ENCODE peak calls at places on chromosomes 1 and 21, in six cellular contexts. One of them, this sample, is unnamed.

GRCh38 chr1:228004887-228005462 is 1.8 kb upstream of the WNT3A start:
- DNase-seq in PC-9: no peak
- DNase-seq in cardiac muscle cell: no peak
- DNase-seq in pancreas: no peak
- DNase-seq in GM12878: no peak
- DNase-seq in SK-N-MC: no peak
- DNase-seq in this sample: no peak

GRCh38 chr1:23634518-23634839 is 57.1 kb upstream of the RPL11 start:
- DNase-seq in GM12878: no peak
- DNase-seq in PC-9: no peak
- DNase-seq in pancreas: no peak
- DNase-seq in cardiac muscle cell: no peak
- DNase-seq in SK-N-MC: no peak
- DNase-seq in this sample: no peak

GRCh38 chr21:41589131-41589530 is 81.2 kb upstream of the TMPRSS2 start:
- DNase-seq in PC-9: peak
- DNase-seq in GM12878: no peak
- DNase-seq in SK-N-MC: no peak
- DNase-seq in pancreas: no peak
- DNase-seq in cardiac muscle cell: no peak
- DNase-seq in this sample: no peak

GRCh38 chr1:237429252-237429651 is 387.3 kb downstream of the RYR2 start:
- DNase-seq in SK-N-MC: no peak
- DNase-seq in cardiac muscle cell: no peak
- DNase-seq in pancreas: no peak
- DNase-seq in PC-9: no peak
- DNase-seq in GM12878: no peak
- DNase-seq in this sample: no peak

GRCh38 chr1:3313579-3313955 is 140.9 kb upstream of the ARHGEF16 start:
- DNase-seq in SK-N-MC: no peak
- DNase-seq in pancreas: peak
- DNase-seq in PC-9: no peak
- DNase-seq in GM12878: no peak
- DNase-seq in cardiac muscle cell: peak
- DNase-seq in this sample: no peak

GRCh38 chr1:202835548-202836072 is 24.9 kb downstream of the PCAT6 start:
- DNase-seq in SK-N-MC: no peak
- DNase-seq in GM12878: no peak
- DNase-seq in PC-9: no peak
- DNase-seq in cardiac muscle cell: no peak
- DNase-seq in pancreas: no peak
- DNase-seq in this sample: no peak

GRCh38 chr1:111201275-111202090 is 1.0 kb upstream of the DENND2D start:
- DNase-seq in cardiac muscle cell: no peak
- DNase-seq in GM12878: no peak
- DNase-seq in SK-N-MC: no peak
- DNase-seq in pancreas: peak
- DNase-seq in PC-9: no peak
- DNase-seq in this sample: no peak

GRCh38 chr1:243431591-243431990 is 175.8 kb downstream of the SDCCAG8 start:
- DNase-seq in pancreas: no peak
- DNase-seq in GM12878: no peak
- DNase-seq in PC-9: no peak
- DNase-seq in cardiac muscle cell: no peak
- DNase-seq in SK-N-MC: no peak
- DNase-seq in this sample: no peak

GRCh38 chr1:110239491-110240430 is 29.6 kb downstream of the KCNC4 start:
- DNase-seq in PC-9: no peak
- DNase-seq in pancreas: no peak
- DNase-seq in SK-N-MC: no peak
- DNase-seq in cardiac muscle cell: peak
- DNase-seq in GM12878: no peak
- DNase-seq in this sample: no peak

GRCh38 chr21:33975548-33976081 is 60.0 kb upstream of the ATP5PO start:
- DNase-seq in GM12878: peak
- DNase-seq in pancreas: no peak
- DNase-seq in PC-9: peak
- DNase-seq in cardiac muscle cell: no peak
- DNase-seq in SK-N-MC: no peak
- DNase-seq in this sample: no peak

GRCh38 chr1:185157599-185158469 is 867 bp downstream of the SWT1 start:
- DNase-seq in PC-9: no peak
- DNase-seq in SK-N-MC: no peak
- DNase-seq in cardiac muscle cell: no peak
- DNase-seq in GM12878: no peak
- DNase-seq in pancreas: peak
- DNase-seq in this sample: no peak

GRCh38 chr1:184296466-184297243 is 90.2 kb upstream of the C1orf21 start:
- DNase-seq in PC-9: no peak
- DNase-seq in SK-N-MC: peak
- DNase-seq in pancreas: peak
- DNase-seq in GM12878: no peak
- DNase-seq in cardiac muscle cell: peak
- DNase-seq in this sample: no peak

GRCh38 chr1:44086722-44087474 is 31.7 kb upstream of the KLF17 start:
- DNase-seq in PC-9: no peak
- DNase-seq in SK-N-MC: no peak
- DNase-seq in pancreas: no peak
- DNase-seq in GM12878: no peak
- DNase-seq in cardiac muscle cell: no peak
- DNase-seq in this sample: no peak

GRCh38 chr1:54245501-54245900 is 45.5 kb downstream of the MRPL37 start:
- DNase-seq in cardiac muscle cell: no peak
- DNase-seq in pancreas: no peak
- DNase-seq in PC-9: no peak
- DNase-seq in GM12878: no peak
- DNase-seq in SK-N-MC: no peak
- DNase-seq in this sample: no peak

GRCh38 chr1:205144751-205145150 is 23.0 kb upstream of the RBBP5 start:
- DNase-seq in GM12878: no peak
- DNase-seq in SK-N-MC: no peak
- DNase-seq in cardiac muscle cell: peak
- DNase-seq in pancreas: no peak
- DNase-seq in PC-9: peak
- DNase-seq in this sample: no peak

GRCh38 chr1:41779350-41779749 is 139.4 kb downstream of the HIVEP3 start:
- DNase-seq in PC-9: no peak
- DNase-seq in pancreas: no peak
- DNase-seq in cardiac muscle cell: no peak
- DNase-seq in GM12878: no peak
- DNase-seq in SK-N-MC: no peak
- DNase-seq in this sample: no peak

GRCh38 chr1:194361374-194362131 is 1175.1 kb upstream of the B3GALT2 start:
- DNase-seq in PC-9: no peak
- DNase-seq in cardiac muscle cell: no peak
- DNase-seq in GM12878: no peak
- DNase-seq in SK-N-MC: no peak
- DNase-seq in pancreas: no peak
- DNase-seq in this sample: no peak

GRCh38 chr1:229636042-229636441 is 10.0 kb downstream of the URB2 start:
- DNase-seq in GM12878: no peak
- DNase-seq in SK-N-MC: no peak
- DNase-seq in pancreas: no peak
- DNase-seq in PC-9: no peak
- DNase-seq in cardiac muscle cell: no peak
- DNase-seq in this sample: no peak

GRCh38 chr1:209580577-209580976 is 2.9 kb upstream of the CAMK1G start:
- DNase-seq in SK-N-MC: no peak
- DNase-seq in pancreas: no peak
- DNase-seq in GM12878: no peak
- DNase-seq in PC-9: no peak
- DNase-seq in cardiac muscle cell: no peak
- DNase-seq in this sample: no peak

GRCh38 chr1:204891860-204892259 is 21.2 kb downstream of the NFASC start:
- DNase-seq in pancreas: no peak
- DNase-seq in cardiac muscle cell: no peak
- DNase-seq in SK-N-MC: no peak
- DNase-seq in PC-9: no peak
- DNase-seq in GM12878: no peak
- DNase-seq in this sample: no peak

GRCh38 chr21:38942617-38943245 is 137.0 kb downstream of the ETS2 start:
- DNase-seq in SK-N-MC: no peak
- DNase-seq in PC-9: no peak
- DNase-seq in pancreas: no peak
- DNase-seq in cardiac muscle cell: no peak
- DNase-seq in GM12878: no peak
- DNase-seq in this sample: no peak

DNA sequence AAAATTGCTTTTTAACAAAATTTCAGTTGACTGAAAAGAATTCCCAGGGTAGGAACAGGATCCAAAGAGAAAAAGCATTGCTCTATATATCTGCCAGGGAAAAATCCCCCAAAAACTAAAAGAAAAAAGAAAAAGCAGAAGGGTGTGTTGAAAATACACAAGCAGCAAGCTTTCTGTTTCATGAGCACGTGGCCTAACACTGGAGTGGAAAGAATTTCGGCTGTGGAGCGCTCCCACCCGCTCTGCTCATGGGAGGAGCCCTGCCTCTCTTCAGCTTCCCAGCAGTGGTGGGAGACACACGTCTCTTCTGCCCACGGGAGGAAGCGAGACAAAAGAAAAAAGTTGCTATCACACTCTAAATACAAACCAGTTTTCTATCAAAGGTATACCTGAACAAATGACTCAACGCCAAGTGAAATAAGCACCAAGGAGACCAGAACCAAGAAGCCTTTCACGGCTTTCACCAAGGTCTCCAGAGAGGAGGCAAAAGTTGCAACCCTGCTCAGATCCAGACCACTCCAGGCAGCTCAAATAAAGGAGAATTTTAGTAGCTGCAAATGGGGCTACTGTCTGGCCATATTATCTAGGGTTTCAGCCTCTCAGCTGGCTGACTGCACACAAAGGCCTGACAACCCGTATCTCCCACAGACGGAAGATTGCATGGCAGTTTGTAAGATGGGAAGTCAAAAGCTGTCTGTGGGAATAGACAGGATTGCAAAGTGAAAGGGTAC is 29.5 kb upstream of the ZNF496 start:
- DNase-seq in PC-9: no peak
- DNase-seq in GM12878: no peak
- DNase-seq in cardiac muscle cell: peak
- DNase-seq in SK-N-MC: no peak
- DNase-seq in pancreas: no peak
- DNase-seq in this sample: no peak
- H3K27ac ChIP-seq in PC-9: no peak
- H3K27ac ChIP-seq in GM12878: no peak
- H3K27ac ChIP-seq in cardiac muscle cell: no peak
- H3K27ac ChIP-seq in SK-N-MC: no peak
- H3K27ac ChIP-seq in pancreas: peak
- H3K27ac ChIP-seq in this sample: no peak

DNA sequence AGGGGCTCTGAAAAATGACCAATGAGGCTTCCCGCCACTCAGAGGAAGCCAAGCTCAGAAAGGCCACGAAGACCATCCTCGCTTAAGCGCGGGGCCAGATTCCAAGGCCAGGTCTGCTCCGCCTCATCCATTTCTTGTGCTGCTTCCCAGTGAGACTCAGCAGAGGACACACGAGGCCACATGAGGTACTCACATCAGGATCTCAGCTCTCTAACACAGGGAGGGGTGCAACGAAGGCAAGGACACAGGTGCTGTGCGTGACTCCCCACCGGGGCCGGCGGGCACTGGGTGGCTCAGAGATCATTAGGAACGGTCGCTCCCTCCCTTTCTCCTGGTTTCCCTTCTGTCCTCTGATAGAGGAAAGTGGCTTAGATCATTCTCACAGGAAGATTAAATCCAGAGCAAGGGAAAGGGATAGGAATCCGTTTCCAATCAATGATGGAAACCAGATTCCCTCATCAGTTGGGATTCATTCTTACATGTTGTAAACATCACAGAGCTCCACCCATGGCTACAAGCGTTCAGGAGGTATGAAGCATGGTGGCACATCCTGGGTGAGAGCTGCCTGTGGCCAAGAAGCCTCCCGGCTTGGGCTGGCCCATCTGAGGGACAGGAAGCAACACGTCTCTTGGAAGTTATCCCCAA is 46.7 kb downstream of the CAPZB start:
- DNase-seq in GM12878: no peak
- DNase-seq in PC-9: no peak
- DNase-seq in SK-N-MC: no peak
- DNase-seq in pancreas: no peak
- DNase-seq in cardiac muscle cell: no peak
- DNase-seq in this sample: no peak
- H3K27ac ChIP-seq in GM12878: no peak
- H3K27ac ChIP-seq in PC-9: no peak
- H3K27ac ChIP-seq in SK-N-MC: peak
- H3K27ac ChIP-seq in pancreas: peak
- H3K27ac ChIP-seq in cardiac muscle cell: no peak
- H3K27ac ChIP-seq in this sample: no peak

DNA sequence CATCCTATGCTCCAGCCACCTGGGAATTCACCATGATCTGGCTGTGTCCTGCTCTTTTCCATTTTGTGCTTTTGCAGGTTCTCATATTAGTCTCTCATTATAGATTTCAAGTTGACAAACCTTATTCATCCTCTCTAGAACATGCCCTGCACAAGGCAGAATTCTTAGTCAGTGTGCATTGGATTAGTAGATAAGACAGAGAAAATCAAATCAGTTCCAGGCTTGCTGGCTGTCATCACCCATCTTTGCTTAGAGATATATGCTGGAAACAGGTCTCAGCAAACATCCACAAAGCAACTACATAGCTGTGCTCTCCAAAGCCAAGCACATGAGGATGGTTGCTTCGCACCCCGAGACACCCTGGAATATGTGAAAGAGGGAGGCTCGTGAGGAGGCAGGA is 24.8 kb downstream of the TSPAN2 start:
- DNase-seq in pancreas: no peak
- DNase-seq in SK-N-MC: no peak
- DNase-seq in cardiac muscle cell: no peak
- DNase-seq in PC-9: no peak
- DNase-seq in GM12878: no peak
- DNase-seq in this sample: no peak
- H3K27ac ChIP-seq in pancreas: no peak
- H3K27ac ChIP-seq in SK-N-MC: no peak
- H3K27ac ChIP-seq in cardiac muscle cell: peak
- H3K27ac ChIP-seq in PC-9: peak
- H3K27ac ChIP-seq in GM12878: no peak
- H3K27ac ChIP-seq in this sample: no peak

DNA sequence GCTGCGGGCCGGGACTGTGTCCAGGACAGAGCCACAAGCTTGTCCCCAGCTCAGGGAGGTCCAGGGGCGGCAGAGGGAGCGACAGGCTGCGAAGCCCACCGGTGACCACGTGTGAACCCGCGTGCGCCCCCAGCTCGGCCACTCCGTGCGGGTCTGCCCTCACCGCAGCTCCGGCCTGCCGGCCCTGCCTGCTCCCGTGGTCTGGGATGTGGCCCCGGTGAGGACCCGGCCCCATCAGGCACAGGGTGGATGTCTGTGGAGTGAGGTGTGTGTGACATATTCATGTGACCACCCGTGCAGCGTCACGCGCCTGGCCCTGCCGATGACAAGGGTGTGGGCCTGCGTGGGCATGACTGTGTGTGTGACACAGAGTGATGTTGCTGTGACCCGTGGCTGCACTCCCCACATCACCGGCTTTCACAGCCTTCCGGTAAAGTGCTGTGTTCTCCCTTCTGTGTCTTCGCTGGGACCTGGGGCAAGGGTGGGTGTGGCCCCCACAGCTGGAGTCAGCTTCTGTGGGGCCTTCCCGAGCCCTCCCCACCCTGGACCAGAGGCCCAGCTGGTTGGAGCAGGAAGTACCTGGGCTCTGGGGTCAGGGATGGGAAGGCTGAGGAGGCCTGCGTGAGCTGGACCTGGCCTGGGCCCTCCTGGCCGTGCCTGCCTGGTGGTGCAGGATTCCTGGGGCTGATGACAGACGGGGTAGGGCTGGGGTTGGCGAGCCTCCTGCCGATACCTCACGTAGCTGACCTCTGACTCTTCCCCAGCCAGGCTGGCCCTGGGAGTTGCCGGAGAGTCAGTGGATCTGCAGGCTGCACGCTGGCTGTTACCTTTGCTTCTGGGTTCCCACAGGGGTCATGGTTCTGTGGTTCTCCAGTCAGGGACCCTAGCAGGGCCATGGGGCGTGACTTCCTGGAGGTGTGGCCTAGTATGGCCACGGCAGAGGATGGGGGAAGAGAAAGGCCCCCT is 4.1 kb downstream of the RNF223 start:
- DNase-seq in cardiac muscle cell: no peak
- DNase-seq in pancreas: no peak
- DNase-seq in SK-N-MC: no peak
- DNase-seq in GM12878: no peak
- DNase-seq in PC-9: peak
- DNase-seq in this sample: no peak
- H3K27ac ChIP-seq in cardiac muscle cell: no peak
- H3K27ac ChIP-seq in pancreas: no peak
- H3K27ac ChIP-seq in SK-N-MC: no peak
- H3K27ac ChIP-seq in GM12878: no peak
- H3K27ac ChIP-seq in PC-9: peak
- H3K27ac ChIP-seq in this sample: no peak